ENCODE peak calls at places on chromosomes 12 and 14, in ten cellular contexts. T is uterus; U is breast epithelium; A is A549; Z is lower lobe of right lung; M is tibial nerve; B is tibial artery; S is MM.1S; D is CD8-positive, alpha-beta memory T cell; V is CD4-positive, alpha-beta memory T cell. X is an unnamed sample. For H3K4me1, the result is how much of the 10 kb centered on the place peaks cover.

GRCh38 chr12:25958254-25959068 is at the start of gene RASSF8:
- DNase-seq in S (peak), A (peak), D (no peak), T (peak), Z (peak), U (peak), V (no peak), B (peak), M (peak), X (no peak)

GRCh38 chr14:105532111-105532623 is 5.8 kb downstream of the TMEM121 start:
- DNase-seq in S (no peak), U (no peak), T (no peak), M (no peak), D (no peak), B (peak), Z (no peak), V (no peak), A (no peak), X (peak)

GRCh38 chr12:81859521-81859920 is 100.4 kb upstream of the PPFIA2 start:
- DNase-seq in D (no peak), T (no peak), A (no peak), U (no peak), B (no peak), M (no peak), V (no peak), Z (no peak), S (no peak), X (no peak)

GRCh38 chr12:43835264-43835655 is 621 bp upstream of the TMEM117 start:
- DNase-seq in A (no peak), U (no peak), B (no peak), T (no peak), D (no peak), M (no peak), S (peak), V (no peak), Z (no peak), X (peak)

GRCh38 chr12:32970465-32971110 is 74.0 kb upstream of the PKP2 start:
- DNase-seq in T (no peak), U (no peak), Z (no peak), S (no peak), M (no peak), D (no peak), V (no peak), B (no peak), A (no peak), X (no peak)

GRCh38 chr12:77685112-77685511 is 145.6 kb upstream of the NAV3 start:
- DNase-seq in S (peak), A (peak), U (peak), M (peak), D (no peak), V (no peak), T (peak), Z (no peak), B (no peak), X (peak)

GRCh38 chr14:99036594-99037293 is 235.3 kb downstream of the BCL11B start:
- DNase-seq in S (no peak), M (no peak), A (no peak), D (no peak), U (no peak), B (peak), V (no peak), T (no peak), Z (peak), X (no peak)

GRCh38 chr14:96588410-96589249 is 86.4 kb downstream of the PAPOLA start:
- DNase-seq in M (no peak), U (no peak), T (no peak), Z (no peak), B (no peak), S (no peak), D (no peak), A (no peak), V (no peak), X (no peak)

GRCh38 chr12:97960225-97960624 is 497.6 kb downstream of the RMST start:
- DNase-seq in Z (no peak), U (no peak), M (no peak), T (no peak), B (no peak), A (no peak), S (no peak), D (no peak), V (no peak), X (no peak)

GRCh38 chr14:76516884-76517283 is 140.9 kb downstream of the ESRRB start:
- DNase-seq in M (no peak), U (no peak), V (no peak), Z (no peak), A (no peak), T (no peak), S (no peak), D (no peak), B (no peak), X (no peak)

GRCh38 chr14:99401624-99402282 is 78.9 kb downstream of the SETD3 start:
- DNase-seq in S (no peak), D (no peak), V (no peak), Z (no peak), B (no peak), M (no peak), A (no peak), T (no peak), U (no peak), X (no peak)

GRCh38 chr14:34770901-34771300 is 56.5 kb upstream of the CFL2 start:
- DNase-seq in S (no peak), Z (no peak), V (no peak), T (no peak), D (no peak), A (no peak), B (no peak), U (no peak), M (no peak), X (no peak)

GRCh38 chr12:1804545-1805332 is 15.6 kb upstream of the LRTM2 start:
- DNase-seq in T (peak), B (peak), Z (peak), V (peak), M (peak), D (peak), U (peak), S (peak), A (peak), X (peak)

GRCh38 chr12:78118036-78118435 is 287.3 kb downstream of the NAV3 start:
- DNase-seq in S (no peak), T (no peak), B (no peak), M (no peak), Z (no peak), V (no peak), U (no peak), A (no peak), D (no peak), X (peak)

GRCh38 chr12:66678640-66679268 is at the start of gene GRIP1:
- DNase-seq in T (no peak), D (no peak), V (no peak), S (no peak), B (no peak), A (no peak), M (no peak), U (no peak), Z (no peak), X (no peak)

GRCh38 chr12:122064034-122064777 is 14.3 kb upstream of the MLXIP start:
- DNase-seq in S (peak), Z (peak), M (peak), D (no peak), V (no peak), U (peak), B (peak), A (peak), T (peak), X (peak)
- H3K4me1 ChIP-seq in S (under half), Z (under half), M (half or more), D (under half), V (under half), U (under half), B (half or more), A (under half), T (under half), X (under half)

GRCh38 chr14:70886421-70887206 is 20.6 kb upstream of the PCNX1 start:
- DNase-seq in B (no peak), T (no peak), V (peak), U (no peak), S (peak), A (no peak), M (no peak), D (peak), Z (no peak), X (peak)
- H3K4me3 ChIP-seq in B (no peak), T (no peak), V (peak), U (no peak), S (peak), A (no peak), M (no peak), D (peak), Z (no peak), X (no peak)

DNA sequence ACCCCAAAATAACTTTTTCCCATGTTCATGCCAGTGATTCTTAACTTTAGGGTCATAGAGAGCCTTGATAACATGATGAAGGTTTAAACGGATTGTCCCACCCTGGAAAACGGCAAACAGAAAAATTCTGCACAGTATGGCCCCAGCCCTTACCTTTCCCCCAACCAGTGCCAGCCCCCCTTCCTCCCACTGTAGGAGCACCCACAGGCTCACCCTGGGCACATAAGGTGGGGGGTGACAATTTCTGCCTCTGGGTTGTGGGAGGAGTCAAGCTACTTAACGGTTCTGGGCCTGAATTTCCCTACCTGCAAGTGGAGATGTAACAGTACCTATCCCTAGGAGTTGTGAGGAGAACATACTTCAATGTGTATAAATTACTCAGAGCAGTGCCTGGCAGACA is 18.1 kb downstream of the XRCC3 start:
- DNase-seq in U (no peak), D (no peak), V (no peak), A (no peak), S (no peak), M (no peak), B (no peak), Z (no peak), T (no peak), X (no peak)
- H3K4me1 ChIP-seq in U (under half), D (under half), V (under half), A (under half), S (under half), M (half or more), B (under half), Z (half or more), T (under half), X (half or more)

GRCh38 chr14:59086241-59086899 is 102.1 kb upstream of the DAAM1 start:
- DNase-seq in V (no peak), B (no peak), S (no peak), A (no peak), U (no peak), Z (no peak), M (no peak), D (no peak), T (no peak), X (no peak)
- H3K4me3 ChIP-seq in V (no peak), B (no peak), S (no peak), A (no peak), U (no peak), Z (no peak), M (no peak), D (no peak), T (no peak), X (no peak)

GRCh38 chr14:68960123-68960522 is 19.0 kb downstream of the ACTN1 start:
- DNase-seq in U (no peak), V (no peak), S (no peak), D (no peak), A (no peak), M (no peak), Z (no peak), T (no peak), B (no peak), X (no peak)

GRCh38 chr14:68958553-68958952 is 20.5 kb downstream of the ACTN1 start:
- DNase-seq in M (no peak), Z (no peak), A (no peak), U (no peak), T (no peak), V (no peak), D (no peak), B (no peak), S (no peak), X (no peak)

GRCh38 chr14:68956728-68957127 is 22.4 kb downstream of the ACTN1 start:
- DNase-seq in M (no peak), Z (no peak), D (no peak), B (no peak), S (no peak), V (no peak), U (no peak), T (no peak), A (no peak), X (no peak)

GRCh38 chr14:68959035-68959434 is 20.1 kb downstream of the ACTN1 start:
- DNase-seq in V (no peak), T (no peak), U (no peak), S (no peak), Z (no peak), A (no peak), M (no peak), B (no peak), D (no peak), X (no peak)

GRCh38 chr14:68957688-68958248 is 21.3 kb downstream of the ACTN1 start:
- DNase-seq in M (no peak), U (no peak), S (no peak), T (no peak), D (no peak), Z (no peak), A (no peak), B (no peak), V (no peak), X (no peak)
- H3K4me1 ChIP-seq in M (half or more), U (under half), S (under half), T (half or more), D (half or more), Z (half or more), A (half or more), B (half or more), V (under half), X (under half)

GRCh38 chr14:102523200-102524025 is 13.8 kb upstream of the ANKRD9 start:
- DNase-seq in T (no peak), B (no peak), U (no peak), A (no peak), Z (no peak), S (no peak), D (no peak), M (no peak), V (no peak), X (no peak)

GRCh38 chr14:102527255-102528232 is 18.0 kb upstream of the ANKRD9 start:
- DNase-seq in A (peak), D (no peak), V (no peak), B (no peak), Z (no peak), S (no peak), T (no peak), U (no peak), M (no peak), X (no peak)

GRCh38 chr14:102525213-102526143 is 15.9 kb upstream of the ANKRD9 start:
- DNase-seq in V (peak), B (no peak), U (no peak), D (peak), T (peak), S (peak), A (no peak), Z (no peak), M (no peak), X (peak)

GRCh38 chr14:102524451-102525212 is 15.1 kb upstream of the ANKRD9 start:
- DNase-seq in B (peak), U (peak), D (peak), V (peak), A (peak), S (peak), M (peak), Z (peak), T (peak), X (peak)

GRCh38 chr14:102524026-102524450 is 14.5 kb upstream of the ANKRD9 start:
- DNase-seq in M (no peak), Z (no peak), B (no peak), V (no peak), T (no peak), D (no peak), U (no peak), A (no peak), S (no peak), X (no peak)
- H3K4me3 ChIP-seq in M (no peak), Z (peak), B (peak), V (no peak), T (peak), D (peak), U (peak), A (peak), S (peak), X (peak)

GRCh38 chr12:53181935-53182334 is 1.2 kb upstream of the CSAD start:
- DNase-seq in U (no peak), S (no peak), B (no peak), M (no peak), Z (no peak), T (no peak), V (no peak), A (no peak), D (no peak), X (no peak)

GRCh38 chr12:53180270-53180930 is at the start of the genes CSAD and ZNF740:
- DNase-seq in T (peak), U (peak), A (peak), S (peak), Z (peak), V (peak), M (peak), B (peak), D (peak), X (peak)

GRCh38 chr12:53182836-53183235 is 2.1 kb upstream of the CSAD start:
- DNase-seq in S (no peak), V (no peak), A (no peak), T (no peak), D (no peak), U (no peak), Z (no peak), M (no peak), B (no peak), X (no peak)

GRCh38 chr12:53179694-53180269 is 740 bp upstream of the ZNF740 start:
- DNase-seq in U (no peak), A (no peak), Z (no peak), S (peak), B (no peak), V (no peak), T (no peak), M (no peak), D (no peak), X (no peak)

DNA sequence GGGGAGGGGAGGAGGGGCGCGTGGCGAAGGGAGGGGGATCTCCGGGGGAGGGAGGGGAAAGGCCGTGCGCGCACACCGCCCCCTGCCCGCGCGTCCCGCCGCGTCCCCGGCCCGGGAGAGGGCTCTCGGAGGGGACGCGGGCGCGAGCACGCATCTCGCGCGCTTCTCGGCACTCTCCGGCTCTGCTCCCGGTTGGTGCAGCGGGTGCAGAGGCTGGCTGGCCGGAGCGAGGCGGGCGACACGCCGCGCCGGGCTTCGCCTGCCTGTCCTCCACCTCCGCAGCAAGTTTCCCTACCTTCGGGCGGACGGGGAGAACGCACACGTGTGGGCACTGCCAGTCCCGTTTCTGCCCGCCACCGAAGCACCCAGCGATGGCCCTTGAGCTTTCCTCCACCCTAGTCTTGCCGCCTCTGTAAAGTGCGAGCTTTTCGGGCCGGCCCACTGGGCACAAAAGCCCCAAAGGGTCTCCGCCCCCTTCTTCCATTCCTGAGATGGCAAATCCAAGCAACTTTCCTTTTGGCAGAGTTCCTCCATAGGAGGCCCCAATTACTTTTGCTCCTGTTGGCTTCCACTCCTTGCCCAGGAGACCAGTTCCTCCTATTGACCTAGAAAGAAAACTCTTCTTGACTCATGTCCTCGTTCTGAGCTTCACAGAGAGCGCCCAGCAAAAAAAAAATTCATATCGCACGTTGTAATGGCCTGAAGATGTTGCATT is 363 bp upstream of the CSAD start:
- DNase-seq in M (no peak), A (peak), V (no peak), T (peak), B (no peak), D (peak), Z (peak), S (peak), U (peak), X (peak)
- H3K4me1 ChIP-seq in M (half or more), A (under half), V (under half), T (under half), B (half or more), D (under half), Z (under half), S (under half), U (under half), X (half or more)

GRCh38 chr12:119258149-119258548 is 76.4 kb upstream of the CCDC60 start:
- DNase-seq in V (no peak), S (no peak), M (no peak), B (no peak), Z (no peak), U (no peak), A (no peak), T (no peak), D (no peak), X (no peak)

GRCh38 chr12:119262388-119262787 is 72.1 kb upstream of the CCDC60 start:
- DNase-seq in S (no peak), U (no peak), D (no peak), T (no peak), A (no peak), M (no peak), V (no peak), Z (no peak), B (no peak), X (no peak)

GRCh38 chr12:119259483-119259882 is 75.0 kb upstream of the CCDC60 start:
- DNase-seq in V (no peak), A (no peak), S (no peak), U (no peak), D (no peak), Z (no peak), T (no peak), B (no peak), M (no peak), X (no peak)
- H3K4me3 ChIP-seq in V (no peak), A (no peak), S (no peak), U (no peak), D (no peak), Z (no peak), T (no peak), B (no peak), M (no peak), X (no peak)